ENCODE peak calls at places on chromosomes 5 and 9, in ten cellular contexts. L is colonic mucosa, I is B cell, V is uterus, K is BE2C, S is tibial artery, O is fibroblast of pulmonary artery, W is neural crest cell, T is cardiac muscle cell, C is cardiac fibroblast. G is an unnamed sample.

GRCh38 chr9:589723-590122 is 251.8 kb upstream of the DMRT1 start:
- DNase-seq in L (no peak), V (peak), K (no peak), T (no peak), O (peak), S (no peak), W (no peak), C (peak), I (no peak), G (no peak)

GRCh38 chr9:76390656-76391055 is 3.6 kb downstream of the RFK start:
- DNase-seq in K (no peak), O (no peak), T (no peak), W (no peak), L (no peak), S (no peak), C (peak), I (no peak), V (no peak), G (no peak)

GRCh38 chr5:151718168-151718567 is 31.5 kb upstream of the SPARC start:
- DNase-seq in W (no peak), C (no peak), I (no peak), V (no peak), S (no peak), L (no peak), K (no peak), O (no peak), T (no peak), G (no peak)

GRCh38 chr9:121269030-121269887 is 1.3 kb downstream of the GSN start:
- DNase-seq in S (peak), T (no peak), I (no peak), L (peak), W (no peak), V (peak), O (no peak), C (no peak), K (no peak), G (peak)

GRCh38 chr5:68087866-68088265 is 127.7 kb upstream of the PIK3R1 start:
- DNase-seq in T (no peak), C (peak), W (no peak), I (no peak), V (no peak), O (peak), K (no peak), S (no peak), L (no peak), G (no peak)

GRCh38 chr5:150261231-150261630 is 28.3 kb downstream of the CAMK2A start:
- DNase-seq in C (no peak), K (no peak), I (no peak), T (no peak), O (no peak), V (no peak), L (no peak), W (no peak), S (no peak), G (no peak)

GRCh38 chr9:132168347-132168746 is 6.5 kb downstream of the NTNG2 start:
- DNase-seq in L (no peak), K (peak), I (no peak), S (no peak), T (no peak), C (peak), O (peak), W (no peak), V (no peak), G (no peak)

GRCh38 chr5:139651863-139652787 is 4.0 kb downstream of the CXXC5 start:
- DNase-seq in S (peak), K (peak), C (peak), W (peak), O (peak), V (peak), L (peak), I (peak), T (peak), G (peak)

GRCh38 chr5:127298623-127299022 is 8.0 kb downstream of the MEGF10 start:
- DNase-seq in S (no peak), I (no peak), W (peak), C (no peak), T (no peak), V (no peak), L (no peak), O (no peak), K (no peak), G (no peak)

GRCh38 chr9:120735009-120735408 is 20.7 kb upstream of the MEGF9 start:
- DNase-seq in C (peak), L (no peak), S (no peak), W (no peak), K (no peak), V (no peak), T (peak), I (no peak), O (peak), G (no peak)

GRCh38 chr5:118921946-118922345 is 66.4 kb downstream of the DTWD2 start:
- DNase-seq in T (no peak), K (no peak), W (no peak), V (no peak), C (peak), S (no peak), I (no peak), L (no peak), O (no peak), G (no peak)

GRCh38 chr5:74199005-74199404 is 441.5 kb downstream of the ENC1 start:
- DNase-seq in O (no peak), L (no peak), K (no peak), S (no peak), V (no peak), I (no peak), C (no peak), W (no peak), T (no peak), G (no peak)

GRCh38 chr5:5288236-5288635 is 134.2 kb upstream of the ICE1 start:
- DNase-seq in K (no peak), O (no peak), S (no peak), C (no peak), L (no peak), T (no peak), W (no peak), I (no peak), V (no peak), G (no peak)

GRCh38 chr5:153827407-153827806 is 211.3 kb downstream of the FAM114A2 start:
- DNase-seq in C (no peak), S (peak), T (no peak), W (no peak), L (no peak), K (no peak), O (no peak), I (no peak), V (no peak), G (peak)

GRCh38 chr5:6712136-6712581 is 1.1 kb upstream of the TENT4A start:
- DNase-seq in I (peak), O (peak), V (peak), S (peak), C (peak), W (peak), T (peak), K (peak), L (peak), G (peak)

GRCh38 chr9:5884191-5884590 is 6.5 kb upstream of the MLANA start:
- DNase-seq in V (no peak), S (no peak), K (no peak), W (no peak), O (no peak), T (no peak), I (no peak), C (no peak), L (no peak), G (no peak)

GRCh38 chr5:81748556-81748955 is 2.3 kb downstream of the SSBP2 start:
- DNase-seq in S (no peak), K (no peak), W (no peak), I (no peak), C (no peak), O (no peak), V (no peak), L (no peak), T (no peak), G (no peak)
- TF ChIP-seq CTCF in S (no peak), K (peak), W (no peak), I (no peak), C (no peak), O (no peak), V (no peak), L (no peak), T (no peak), G (no peak)

DNA sequence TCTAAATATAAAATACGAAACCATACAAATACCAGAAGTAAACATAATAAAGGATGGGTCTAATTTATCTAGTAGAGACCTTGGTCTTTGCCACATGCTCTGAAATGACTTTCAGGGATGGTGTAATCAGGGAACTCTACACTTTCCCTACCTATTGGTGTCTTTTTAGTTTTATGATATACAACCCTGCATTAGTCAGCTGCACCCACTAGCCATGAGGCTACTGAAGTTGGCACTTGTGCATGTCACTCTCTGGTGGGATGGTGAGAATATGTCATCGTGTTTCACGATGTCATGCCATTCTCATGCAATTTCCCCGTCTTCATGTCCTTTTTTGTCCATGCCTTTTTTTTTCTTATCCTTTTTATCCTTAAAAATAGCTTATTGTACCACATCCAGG is 234.9 kb upstream of the ACTBL2 start:
- DNase-seq in I (no peak), L (no peak), C (no peak), S (no peak), V (no peak), W (no peak), T (no peak), O (no peak), K (no peak), G (no peak)
- TF ChIP-seq CTCF in I (no peak), L (no peak), C (no peak), S (no peak), V (no peak), W (no peak), T (no peak), O (no peak), K (no peak), G (no peak)

GRCh38 chr9:3008091-3008490 is 164.2 kb upstream of the PUM3 start:
- DNase-seq in S (no peak), W (no peak), K (no peak), V (no peak), T (no peak), O (no peak), I (no peak), L (no peak), C (no peak), G (no peak)
- TF ChIP-seq CTCF in S (no peak), W (no peak), K (no peak), V (no peak), T (no peak), O (no peak), I (no peak), L (no peak), C (no peak), G (no peak)

GRCh38 chr5:111685969-111686368 is 71.0 kb downstream of the NREP start:
- DNase-seq in S (no peak), L (no peak), C (no peak), T (no peak), I (no peak), K (no peak), O (no peak), W (no peak), V (no peak), G (no peak)
- TF ChIP-seq CTCF in S (no peak), L (no peak), C (no peak), T (no peak), I (no peak), K (peak), O (no peak), W (peak), V (no peak), G (peak)

GRCh38 chr5:147690595-147690994 is 91.9 kb downstream of the JAKMIP2 start:
- DNase-seq in L (no peak), I (no peak), S (no peak), K (no peak), T (peak), V (no peak), C (no peak), W (no peak), O (no peak), G (peak)
- TF ChIP-seq CTCF in L (no peak), I (no peak), S (no peak), K (peak), T (peak), V (no peak), C (no peak), W (peak), O (no peak), G (peak)

GRCh38 chr5:111512406-111513174 is at the start of gene STARD4:
- DNase-seq in K (peak), W (peak), C (peak), L (peak), O (peak), V (peak), I (peak), T (peak), S (peak), G (peak)

GRCh38 chr5:111507276-111507675 is 5.1 kb downstream of the STARD4 start:
- DNase-seq in K (no peak), O (no peak), I (no peak), S (no peak), C (no peak), V (no peak), L (no peak), T (no peak), W (no peak), G (no peak)

GRCh38 chr5:111512026-111512405 is 319 bp downstream of the STARD4 start:
- DNase-seq in T (peak), O (peak), C (peak), W (no peak), V (no peak), K (no peak), L (no peak), I (no peak), S (peak), G (no peak)

GRCh38 chr5:111511174-111512025 is 935 bp downstream of the STARD4 start:
- DNase-seq in K (no peak), V (no peak), I (no peak), W (no peak), C (peak), O (peak), S (no peak), L (peak), T (no peak), G (no peak)

DNA sequence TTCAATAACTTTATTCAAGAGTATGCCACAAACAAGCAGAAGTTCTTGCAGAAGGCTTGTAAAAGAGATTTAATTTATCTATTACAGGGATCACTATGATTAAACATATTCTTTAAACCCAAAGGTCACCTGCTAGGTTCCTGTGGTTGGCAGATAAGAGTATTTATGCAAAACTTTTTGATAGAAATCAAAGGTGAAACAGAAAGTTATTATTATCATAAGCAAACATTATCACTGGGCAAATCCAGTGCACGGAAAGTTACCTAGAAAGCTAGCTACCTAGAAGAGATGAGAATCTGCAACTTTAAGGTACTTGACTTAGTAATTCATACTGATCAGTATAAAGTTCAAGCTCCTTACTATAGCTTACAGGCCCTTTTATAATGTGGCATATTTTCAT is 3.2 kb downstream of the STARD4 start:
- DNase-seq in O (no peak), I (no peak), T (no peak), L (no peak), W (no peak), S (no peak), V (no peak), C (no peak), K (no peak), G (no peak)
- TF ChIP-seq CTCF in O (no peak), I (no peak), T (no peak), L (no peak), W (no peak), S (no peak), V (no peak), C (no peak), K (no peak), G (no peak)

GRCh38 chr5:72244862-72245371 is 75.1 kb downstream of the MRPS27 start:
- DNase-seq in C (peak), T (peak), I (no peak), S (no peak), V (peak), W (no peak), O (peak), L (no peak), K (peak), G (peak)
- TF ChIP-seq CTCF in C (peak), T (peak), I (no peak), S (peak), V (no peak), W (peak), O (peak), L (no peak), K (peak), G (peak)

GRCh38 chr5:133260715-133261114 is 208.9 kb downstream of the HSPA4 start:
- DNase-seq in L (no peak), V (no peak), K (no peak), I (no peak), S (no peak), O (no peak), T (no peak), W (no peak), C (no peak), G (no peak)
- TF ChIP-seq CTCF in L (no peak), V (no peak), K (peak), I (no peak), S (no peak), O (no peak), T (peak), W (no peak), C (no peak), G (no peak)

GRCh38 chr5:159951387-159951786 is 35.1 kb downstream of the ADRA1B start:
- DNase-seq in I (no peak), S (no peak), C (no peak), V (no peak), W (no peak), L (no peak), T (no peak), K (peak), O (no peak), G (no peak)
- TF ChIP-seq CTCF in I (peak), S (no peak), C (peak), V (no peak), W (peak), L (no peak), T (peak), K (peak), O (peak), G (no peak)

G was measured in Calu3.